ENCODE peak calls at places on chromosomes 1 and 21, in ten cellular contexts. O is HCT116, Y is HL-60, F is breast epithelium, W is transverse colon, A is stomach, K is GM23338, J is GM12891, I is K562, M is esophagus muscularis mucosa. E is an unnamed sample.

GRCh38 chr1:36656838-36657237 is 174.1 kb upstream of the CSF3R start:
- DNase-seq in O (no peak), Y (no peak), F (no peak), W (no peak), A (no peak), K (no peak), J (no peak), I (no peak), M (no peak), E (no peak)

GRCh38 chr1:199010492-199010891 is 371.7 kb downstream of the PTPRC start:
- DNase-seq in O (no peak), Y (no peak), F (no peak), W (no peak), A (no peak), K (no peak), J (no peak), I (no peak), M (no peak), E (no peak)

GRCh38 chr1:177077734-177078489 is 86.6 kb downstream of the ASTN1 start:
- DNase-seq in O (no peak), Y (no peak), F (no peak), W (no peak), A (no peak), K (no peak), J (no peak), I (no peak), M (no peak), E (no peak)

GRCh38 chr21:44734841-44735240 is 23.5 kb upstream of the TSPEAR start:
- DNase-seq in O (no peak), Y (no peak), F (no peak), W (no peak), A (no peak), K (no peak), J (no peak), I (no peak), M (no peak), E (no peak)

GRCh38 chr1:218930472-218930871 is 243.2 kb upstream of the LYPLAL1 start:
- DNase-seq in O (no peak), Y (no peak), F (no peak), W (no peak), A (no peak), K (no peak), J (no peak), I (no peak), M (no peak), E (no peak)

GRCh38 chr1:151013518-151013917 is 5.3 kb downstream of the PRUNE1 start:
- DNase-seq in O (no peak), Y (no peak), F (no peak), W (no peak), A (peak; percentile 63), K (no peak), J (no peak), I (no peak), M (no peak), E (no peak)

GRCh38 chr1:112721966-112722524 is 6.9 kb upstream of the PPM1J start:
- DNase-seq in O (no peak), Y (no peak), F (no peak), W (no peak), A (no peak), K (no peak), J (no peak), I (no peak), M (no peak), E (no peak)

GRCh38 chr21:40618216-40618615 is 228.7 kb downstream of the DSCAM start:
- DNase-seq in O (no peak), Y (no peak), F (no peak), W (no peak), A (no peak), K (no peak), J (no peak), I (no peak), M (no peak), E (no peak)

GRCh38 chr1:156074661-156075060 is 7.6 kb downstream of the MEX3A start:
- DNase-seq in O (no peak), Y (no peak), F (no peak), W (no peak), A (no peak), K (peak; percentile 45), J (no peak), I (no peak), M (no peak), E (no peak)

GRCh38 chr1:154812911-154813816 is 56.9 kb downstream of the KCNN3 start:
- DNase-seq in O (no peak), Y (no peak), F (peak; percentile 53), W (no peak), A (no peak), K (peak; percentile 20), J (no peak), I (peak; percentile 34), M (no peak), E (no peak)

GRCh38 chr1:228955691-228956090 is 220.4 kb downstream of the RHOU start:
- DNase-seq in O (no peak), Y (no peak), F (no peak), W (no peak), A (no peak), K (no peak), J (no peak), I (no peak), M (no peak), E (no peak)

GRCh38 chr1:230195199-230195598 is 128.2 kb downstream of the GALNT2 start:
- DNase-seq in O (no peak), Y (no peak), F (no peak), W (no peak), A (peak; percentile 15), K (no peak), J (no peak), I (no peak), M (peak; percentile 19), E (no peak)

DNA sequence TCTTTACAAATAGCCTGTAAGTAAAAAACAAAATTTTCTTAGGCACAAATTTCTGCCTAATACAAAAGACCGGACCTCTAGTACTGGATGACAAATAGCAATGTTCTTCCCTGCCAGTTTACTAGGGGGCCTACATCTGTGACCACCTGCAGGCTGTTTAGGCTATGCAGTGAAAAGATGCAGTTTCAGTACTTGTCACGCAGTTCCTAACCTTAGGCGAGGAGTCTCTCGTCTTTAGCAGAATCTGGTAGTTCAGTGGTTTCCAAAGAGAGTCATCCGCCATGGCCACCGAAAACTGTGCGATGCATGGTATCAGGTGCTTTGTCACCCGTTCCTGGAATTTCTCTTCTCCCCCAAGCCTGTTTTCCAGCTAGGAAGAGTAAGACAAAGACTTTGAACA is 29.6 kb downstream of the LGALS8 start:
- DNase-seq in O (no peak), Y (no peak), F (no peak), W (no peak), A (no peak), K (no peak), J (no peak), I (no peak), M (no peak), E (no peak)
- TF ChIP-seq POLR2AphosphoS5 in O (no peak), Y (no peak), F (no peak), W (no peak), A (no peak), K (no peak), J (no peak), I (no peak), M (no peak), E (no peak)

DNA sequence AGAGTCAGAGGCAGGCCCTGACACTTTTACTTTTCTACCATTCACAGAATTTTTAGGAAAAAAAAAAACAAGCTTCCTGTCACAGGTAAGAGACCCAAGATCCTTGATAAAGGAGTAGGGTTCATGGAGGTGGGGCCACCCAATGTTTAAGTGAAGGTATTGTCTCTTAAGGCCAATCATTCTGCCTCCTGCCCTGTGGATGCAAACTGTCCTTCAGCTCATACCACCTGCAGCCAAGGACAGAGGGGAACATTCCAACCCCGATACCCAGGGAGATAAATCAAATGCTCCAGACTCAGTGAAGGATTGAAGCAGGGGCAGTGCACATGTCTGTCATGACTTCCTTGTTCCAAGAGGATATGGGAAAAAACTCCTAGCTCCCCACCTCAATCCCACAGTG is 59.6 kb downstream of the TRABD2B start:
- DNase-seq in O (no peak), Y (no peak), F (no peak), W (no peak), A (no peak), K (no peak), J (no peak), I (no peak), M (no peak), E (no peak)
- TF ChIP-seq POLR2AphosphoS5 in O (no peak), Y (no peak), F (no peak), W (no peak), A (no peak), K (no peak), J (no peak), I (no peak), M (no peak), E (no peak)

DNA sequence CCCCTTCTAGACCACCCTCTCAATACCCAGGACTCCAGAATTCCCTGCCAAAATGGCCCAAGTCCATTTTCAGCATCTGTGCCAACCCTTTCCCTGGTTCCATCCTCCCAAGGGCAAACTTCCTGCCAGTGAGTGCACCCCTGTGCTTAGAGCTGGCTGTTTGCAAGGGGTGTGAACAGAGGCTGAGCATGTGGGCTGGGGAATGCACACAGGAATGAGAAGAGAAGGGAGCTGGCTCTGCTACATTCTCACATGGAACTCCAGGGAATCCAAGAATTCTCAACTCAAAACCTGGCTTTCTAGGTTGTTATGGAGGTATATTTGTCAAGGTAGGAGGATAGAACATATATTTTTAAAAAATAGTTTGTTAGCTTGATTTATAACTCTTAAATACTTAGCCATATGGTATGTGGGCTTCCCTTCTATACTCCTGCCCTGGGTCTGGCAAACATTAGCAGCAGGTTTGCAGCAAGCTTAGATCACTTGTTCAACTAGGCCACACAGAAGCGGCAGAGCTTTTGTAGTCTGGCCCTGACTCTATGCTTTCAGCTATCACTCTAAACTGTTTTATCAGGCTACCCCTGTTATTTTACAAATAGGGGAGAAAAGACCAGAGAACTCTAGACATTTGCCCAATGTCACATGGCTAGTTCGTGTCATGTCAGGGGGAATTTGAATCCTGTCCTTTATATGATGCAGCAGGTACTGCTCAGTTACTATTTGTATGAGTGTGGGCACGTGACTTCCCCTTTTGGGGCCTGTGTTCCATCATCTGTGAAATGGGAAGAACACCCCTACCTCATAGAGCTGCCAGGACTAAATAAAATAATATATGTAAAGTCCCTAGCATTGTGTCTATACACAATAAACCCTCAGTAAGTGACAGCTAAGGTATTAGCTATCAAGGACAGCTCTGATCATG is 8.1 kb upstream of the STMN1 start:
- DNase-seq in O (no peak), Y (no peak), F (no peak), W (no peak), A (no peak), K (no peak), J (no peak), I (no peak), M (no peak), E (no peak)
- TF ChIP-seq POLR2AphosphoS5 in O (no peak), Y (no peak), F (no peak), W (no peak), A (no peak), K (no peak), J (no peak), I (no peak), M (no peak), E (no peak)

DNA sequence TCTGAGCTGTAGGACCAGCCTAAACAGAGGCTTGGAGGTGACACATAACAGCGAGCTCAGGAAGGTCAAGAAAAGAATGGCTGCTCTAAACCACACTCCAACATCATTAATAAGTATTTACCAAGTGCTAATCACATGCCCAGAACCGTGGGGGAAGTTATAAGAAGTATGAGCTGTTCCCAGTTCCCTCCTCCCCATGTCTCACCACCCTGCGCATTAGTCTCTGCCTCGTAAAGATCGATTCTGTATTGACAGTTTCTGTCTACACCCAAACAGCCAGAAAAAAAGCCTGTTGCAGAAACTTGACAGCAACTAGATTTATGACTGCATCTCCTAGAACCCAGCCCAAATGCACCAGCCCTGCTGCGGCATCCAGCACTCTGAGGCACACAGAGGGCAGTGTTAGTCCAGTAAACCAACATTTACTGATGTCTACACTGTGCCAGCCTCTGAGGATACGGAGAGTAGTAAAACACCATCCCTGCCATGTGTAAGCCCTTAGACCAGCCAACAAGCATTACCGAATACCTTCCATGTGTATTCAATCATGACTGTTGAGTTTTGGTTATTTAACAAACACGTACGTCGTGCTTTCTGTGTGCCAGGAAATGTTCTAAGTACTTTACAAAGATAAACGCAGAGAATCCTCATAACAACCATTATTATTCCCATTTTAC is 63.6 kb upstream of the ZBTB40 start:
- DNase-seq in O (no peak), Y (no peak), F (no peak), W (no peak), A (no peak), K (no peak), J (no peak), I (no peak), M (no peak), E (no peak)
- TF ChIP-seq POLR2AphosphoS5 in O (no peak), Y (no peak), F (no peak), W (no peak), A (no peak), K (no peak), J (no peak), I (no peak), M (no peak), E (no peak)

E was measured in GM12892.